ENCODE peak calls at places on chromosomes 13 and 19, in seven cellular contexts. G is gastrocnemius medialis, P is mammary epithelial cell, I is heart right ventricle, J is upper lobe of right lung, A is SK-N-SH, U is right atrium auricular region. W is an unnamed sample. For H3K9me3, the result is how much of the 10 kb centered on the place peaks cover.

GRCh38 chr13:43230989-43231388 is 207.6 kb downstream of the DNAJC15 start:
- DNase-seq in U (no peak), A (no peak), J (no peak), I (no peak), G (no peak), P (no peak), W (no peak)

GRCh38 chr13:28981530-28981929 is 161.4 kb downstream of the MTUS2 start:
- DNase-seq in P (no peak), U (no peak), I (peak), J (no peak), G (no peak), A (no peak), W (no peak)

GRCh38 chr19:46678110-46678732 is 17.2 kb upstream of the DACT3 start:
- DNase-seq in U (no peak), A (peak), J (no peak), G (no peak), I (no peak), P (no peak), W (peak)

GRCh38 chr19:23758187-23759074 is at the start of gene ZNF681:
- DNase-seq in P (peak), I (peak), U (peak), J (peak), G (peak), A (peak), W (peak)

GRCh38 chr19:49453013-49453756 is at the start of gene ALDH16A1:
- DNase-seq in G (peak), I (peak), U (peak), P (peak), A (peak), J (peak), W (peak)

GRCh38 chr13:27927444-27928352 is 7.9 kb downstream of the PDX1 start:
- DNase-seq in A (no peak), J (no peak), I (no peak), P (no peak), U (no peak), G (no peak), W (peak)

GRCh38 chr13:86383151-86383550 is 583.9 kb upstream of the SLITRK6 start:
- DNase-seq in U (no peak), A (no peak), P (no peak), J (no peak), G (no peak), I (no peak), W (no peak)

GRCh38 chr13:107553838-107554237 is 661.5 kb downstream of the LIG4 start:
- DNase-seq in P (no peak), U (no peak), J (no peak), I (no peak), G (no peak), A (peak), W (no peak)

GRCh38 chr19:1455336-1456120 is 5.6 kb downstream of the APC2 start:
- DNase-seq in J (no peak), I (no peak), A (peak), G (peak), U (no peak), P (peak), W (peak)

GRCh38 chr13:98820744-98821371 is 68.4 kb upstream of the SLC15A1 start:
- DNase-seq in G (no peak), J (no peak), U (no peak), A (no peak), P (no peak), I (no peak), W (no peak)

GRCh38 chr19:703651-704446 is 4.9 kb upstream of the PALM start:
- DNase-seq in U (peak), G (peak), I (peak), A (peak), P (peak), J (peak), W (peak)

GRCh38 chr19:46533085-46534081 is 37.7 kb upstream of the PNMA8B start:
- DNase-seq in A (peak), P (no peak), J (peak), G (no peak), I (no peak), U (no peak), W (no peak)

GRCh38 chr13:111610077-111610476 is 289.6 kb downstream of the TEX29 start:
- DNase-seq in U (no peak), P (no peak), J (peak), G (no peak), I (no peak), A (no peak), W (no peak)

GRCh38 chr19:47854459-47854858 is 4.6 kb upstream of the TPRX2 start:
- DNase-seq in A (no peak), J (no peak), P (no peak), G (no peak), I (no peak), U (no peak), W (no peak)

GRCh38 chr19:44142014-44142523 is 715 bp downstream of the ZNF234 start:
- DNase-seq in A (no peak), I (no peak), U (no peak), G (no peak), J (no peak), P (peak), W (peak)

GRCh38 chr19:6286676-6287075 is 6.9 kb upstream of the MLLT1 start:
- DNase-seq in I (no peak), U (no peak), A (no peak), J (no peak), P (no peak), G (no peak), W (no peak)

GRCh38 chr13:42594577-42595571 is 20.9 kb downstream of the TNFSF11 start:
- DNase-seq in A (peak), P (peak), J (no peak), G (peak), I (no peak), U (peak), W (peak)

GRCh38 chr19:48510421-48511268 is 990 bp downstream of the LMTK3 start:
- DNase-seq in G (peak), A (peak), I (peak), U (peak), J (peak), P (no peak), W (peak)

GRCh38 chr19:14758816-14759215 is 19.5 kb downstream of the ADGRE2 start:
- DNase-seq in U (no peak), G (no peak), A (no peak), I (no peak), P (peak), J (no peak), W (peak)

GRCh38 chr19:2969104-2969504 is 8.3 kb upstream of the TLE6 start:
- DNase-seq in U (peak), G (peak), A (peak), J (no peak), P (no peak), I (peak), W (no peak)

GRCh38 chr13:110309159-110309476 is 2.0 kb downstream of the COL4A2 start:
- DNase-seq in P (no peak), J (no peak), G (no peak), A (no peak), I (no peak), U (peak), W (no peak)

GRCh38 chr19:40147693-40148347 is 43.4 kb upstream of the MAP3K10 start:
- DNase-seq in U (peak), P (peak), I (no peak), G (no peak), A (no peak), J (no peak), W (no peak)

GRCh38 chr19:13689050-13689449 is 75.3 kb upstream of the MRI1 start:
- DNase-seq in I (no peak), A (peak), P (no peak), J (no peak), G (no peak), U (no peak), W (peak)

GRCh38 chr19:48813123-48813911 is 2.5 kb upstream of the BCAT2 start:
- DNase-seq in J (no peak), G (no peak), U (no peak), A (peak), I (no peak), P (no peak), W (peak)

GRCh38 chr13:37870895-37871550 is 1.5 kb upstream of the TRPC4 start:
- DNase-seq in U (no peak), I (no peak), A (no peak), P (peak), G (no peak), J (no peak), W (peak)

DNA sequence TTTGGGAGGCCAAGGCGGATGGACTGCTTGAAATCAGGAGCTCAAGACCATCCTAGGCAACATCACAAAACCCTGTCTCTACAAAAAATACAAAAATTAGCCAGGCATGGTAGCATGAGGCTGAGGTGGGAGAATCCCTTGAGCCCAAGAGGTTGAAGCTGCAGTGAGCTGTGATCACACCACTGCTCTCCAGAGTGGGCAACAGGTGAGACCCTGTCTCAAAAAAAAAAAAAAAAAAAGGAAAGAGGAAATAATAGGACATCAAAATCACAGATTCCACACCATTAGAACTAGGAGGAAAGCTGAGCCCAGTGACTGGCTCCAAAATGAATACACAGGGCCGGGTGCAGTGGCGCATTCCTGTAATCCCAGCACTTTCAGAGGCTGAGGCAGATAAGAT is 3.2 kb upstream of the ZNF8 start:
- DNase-seq in G (no peak), P (no peak), A (no peak), U (no peak), J (no peak), I (no peak), W (no peak)
- H3K9me3 ChIP-seq in G (under half), P (under half), A (under half), U (under half), J (under half), I (under half), W (under half)

DNA sequence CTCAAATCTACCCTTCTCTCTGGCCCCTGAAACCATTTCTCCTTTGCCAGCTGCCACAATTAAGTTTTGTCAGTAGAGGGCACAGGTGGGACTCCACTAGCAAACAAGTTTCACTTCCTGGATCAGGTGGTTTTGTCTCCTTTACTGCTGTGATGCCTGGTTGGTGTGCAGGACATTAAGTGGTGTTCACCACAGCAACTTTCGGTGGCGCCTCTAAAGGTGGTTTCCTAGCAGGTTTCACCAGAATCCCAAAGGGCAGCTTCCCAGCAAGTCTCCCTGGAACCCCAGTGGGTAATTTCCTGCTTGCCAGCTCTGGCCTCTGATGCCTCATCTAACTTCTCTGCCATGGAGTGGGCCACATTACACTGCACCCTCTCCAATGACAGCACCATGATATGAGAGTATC is 16.6 kb downstream of the MED4 start:
- DNase-seq in G (no peak), P (peak), U (no peak), A (no peak), I (no peak), J (no peak), W (peak)
- TF ChIP-seq CTCF in G (no peak), P (peak), U (no peak), A (no peak), I (no peak), J (peak), W (peak)

GRCh38 chr13:41054919-41055619 is 6.2 kb upstream of the WBP4 start:
- DNase-seq in J (no peak), A (peak), I (no peak), G (no peak), U (no peak), P (no peak), W (peak)
- H3K9me3 ChIP-seq in J (under half), A (under half), I (under half), G (under half), U (under half), P (under half), W (under half)

GRCh38 chr13:36619535-36619934 is 54.3 kb upstream of the SERTM1 start:
- DNase-seq in P (no peak), I (no peak), U (no peak), G (no peak), A (no peak), J (no peak), W (no peak)
- TF ChIP-seq CTCF in P (no peak), I (no peak), U (no peak), G (no peak), A (no peak), J (no peak), W (no peak)

GRCh38 chr19:12244370-12244769 is 50.3 kb downstream of the ZNF44 start:
- DNase-seq in G (no peak), I (no peak), P (no peak), U (no peak), J (no peak), A (no peak), W (no peak)
- H3K9me3 ChIP-seq in G (under half), I (under half), P (under half), U (under half), J (under half), A (under half), W (half or more)

GRCh38 chr19:53196777-53197396 is 3.7 kb upstream of the ZNF665 start:
- DNase-seq in U (peak), J (peak), I (peak), P (peak), A (peak), G (peak), W (peak)
- TF ChIP-seq CTCF in U (peak), J (no peak), I (no peak), P (no peak), A (no peak), G (no peak), W (no peak)

DNA sequence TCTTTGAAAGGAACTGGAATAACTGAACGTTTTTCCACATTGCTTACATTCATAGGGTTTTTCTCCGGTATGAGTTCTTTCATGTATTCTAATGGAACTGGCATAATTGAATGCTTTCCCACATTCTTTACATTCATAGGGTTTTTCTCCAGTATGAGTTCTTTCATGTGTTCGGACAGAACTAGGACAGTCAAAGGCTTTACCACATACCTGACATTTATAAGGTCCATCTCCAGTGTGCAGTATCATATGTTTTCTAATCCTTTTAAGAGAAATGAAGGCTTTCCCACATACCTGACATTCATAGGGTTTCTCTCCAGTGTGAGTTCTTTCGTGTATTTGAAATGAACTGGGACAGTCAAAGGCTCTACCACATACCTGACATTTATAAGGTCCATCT is 24.7 kb downstream of the ZNF564 start:
- DNase-seq in U (no peak), J (no peak), I (no peak), G (no peak), P (no peak), A (no peak), W (no peak)
- H3K9me3 ChIP-seq in U (half or more), J (half or more), I (under half), G (under half), P (half or more), A (half or more), W (half or more)

GRCh38 chr19:42090687-42091086 is 14.7 kb downstream of the ZNF574 start:
- DNase-seq in G (no peak), U (no peak), A (no peak), I (no peak), P (no peak), J (no peak), W (no peak)

GRCh38 chr19:42089772-42090171 is 13.8 kb downstream of the ZNF574 start:
- DNase-seq in U (no peak), G (no peak), J (no peak), I (no peak), P (no peak), A (no peak), W (no peak)

GRCh38 chr19:42091300-42092266 is 15.6 kb downstream of the ZNF574 start:
- DNase-seq in P (peak), J (no peak), A (peak), I (no peak), U (no peak), G (no peak), W (no peak)

GRCh38 chr19:42093505-42093904 is 17.5 kb downstream of the ZNF574 start:
- DNase-seq in I (no peak), A (no peak), G (no peak), P (no peak), U (no peak), J (no peak), W (no peak)

DNA sequence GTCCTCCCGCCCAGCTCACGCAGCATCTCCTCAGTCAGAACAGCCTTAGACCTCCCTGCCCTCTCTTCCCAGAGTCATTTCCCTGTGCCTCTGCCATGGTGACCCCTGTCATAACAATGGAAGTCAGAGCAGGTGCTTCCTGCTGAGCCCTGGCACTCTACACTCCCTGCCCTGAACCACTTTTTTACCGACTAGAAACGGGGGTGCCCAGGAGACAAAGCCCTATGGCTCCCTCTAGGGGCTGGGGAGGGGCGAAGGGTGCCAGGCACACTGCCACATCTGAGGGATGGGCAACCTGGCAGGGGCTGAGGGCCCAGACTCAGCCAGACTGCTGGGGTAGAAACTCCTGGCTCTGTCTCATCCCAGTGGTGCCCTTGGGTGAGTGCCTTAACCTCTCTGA is 16.4 kb downstream of the ZNF574 start:
- DNase-seq in I (no peak), J (no peak), G (no peak), U (no peak), A (peak), P (peak), W (peak)
- TF ChIP-seq CTCF in I (peak), J (peak), G (peak), U (peak), A (peak), P (peak), W (peak)